ENCODE peak calls at places on chromosomes 13 and 19, in eight cellular contexts. L, O, H, I, A, Q, S and M are unnamed samples.

GRCh38 chr19:8388612-8388958 is 1.6 kb upstream of the RAB11B start:
- DNase-seq in A (no peak), S (no peak), H (no peak), Q (no peak), I (no peak), L (no peak), O (no peak), M (no peak)

GRCh38 chr19:17323274-17323972 is 11.2 kb downstream of the ANO8 start:
- DNase-seq in S (no peak), O (no peak), A (no peak), H (no peak), L (no peak), Q (no peak), I (no peak), M (no peak)

GRCh38 chr13:111852701-111853100 is 214.2 kb upstream of the SOX1 start:
- DNase-seq in S (no peak), O (no peak), L (no peak), A (no peak), Q (no peak), I (no peak), H (no peak), M (no peak)

GRCh38 chr13:28492527-28493367 is 2.2 kb downstream of the FLT1 start:
- DNase-seq in S (no peak), H (no peak), O (peak), A (no peak), I (no peak), L (no peak), Q (peak), M (no peak)

GRCh38 chr19:4550018-4550417 is 9.5 kb downstream of the SEMA6B start:
- DNase-seq in O (no peak), L (no peak), S (no peak), H (no peak), Q (no peak), I (no peak), A (no peak), M (no peak)

GRCh38 chr19:58558623-58559274 is 338 bp upstream of the UBE2M start:
- DNase-seq in S (peak), I (no peak), L (peak), O (peak), A (peak), H (peak), Q (peak), M (peak)

GRCh38 chr13:97212540-97213146 is 9.5 kb upstream of the MBNL2 start:
- DNase-seq in S (no peak), L (no peak), O (no peak), I (no peak), A (peak), H (no peak), Q (no peak), M (peak)

GRCh38 chr13:108315955-108316354 is 46.4 kb downstream of the TNFSF13B start:
- DNase-seq in I (no peak), Q (no peak), H (no peak), L (no peak), S (no peak), O (no peak), A (no peak), M (peak)

GRCh38 chr19:17340302-17340870 is 3.0 kb downstream of the GTPBP3 start:
- DNase-seq in L (peak), I (no peak), O (no peak), H (no peak), Q (no peak), S (no peak), A (no peak), M (no peak)

GRCh38 chr13:99083976-99084375 is 106.1 kb upstream of the DOCK9 start:
- DNase-seq in S (no peak), O (no peak), Q (no peak), L (no peak), A (no peak), I (no peak), H (no peak), M (no peak)

GRCh38 chr13:105368781-105369180 is 1166.7 kb downstream of the EFNB2 start:
- DNase-seq in Q (no peak), I (no peak), L (no peak), O (no peak), S (no peak), H (no peak), A (no peak), M (no peak)

GRCh38 chr13:19791953-19792537 is 9.3 kb upstream of the PSPC1 start:
- DNase-seq in L (no peak), H (no peak), A (no peak), O (no peak), I (no peak), S (no peak), Q (no peak), M (no peak)

GRCh38 chr13:100588350-100589177 is at the start of gene GGACT:
- DNase-seq in Q (peak), S (peak), O (peak), L (peak), A (peak), H (peak), I (peak), M (peak)

GRCh38 chr19:21202865-21203494 is 61.1 kb downstream of the ZNF431 start:
- DNase-seq in Q (peak), H (no peak), I (no peak), L (no peak), O (no peak), S (peak), A (peak), M (no peak)